ENCODE peak calls at places on chromosomes 4 and X, in four cellular contexts. H is 8988T; M is lower lobe of right lung; F is activated CD4-positive, alpha-beta T cell treated with anti-CD3 and anti-CD28 coated beads, Interleukin-2, amount 10 ng/mL, durations not matched to agents 7 days and 5 days. I is an unnamed sample.

GRCh38 chr4:26557164-26557563 is 26.7 kb upstream of the TBC1D19 start:
- DNase-seq in F (no peak), M (no peak), H (no peak), I (no peak)

GRCh38 chr4:18020145-18020670 is 1.3 kb downstream of the LCORL start:
- DNase-seq in H (no peak), F (peak), M (no peak), I (peak)

GRCh38 chr4:118888666-118889312 is at the start of gene SYNPO2:
- DNase-seq in F (peak), H (peak), M (peak), I (peak)

GRCh38 chr4:7630559-7631287 is 196.0 kb upstream of the PSAPL1 start:
- DNase-seq in F (no peak), H (peak), M (peak), I (no peak)

GRCh38 chrX:154051210-154051810 is 31.6 kb upstream of the IRAK1 start:
- DNase-seq in M (peak), H (no peak), F (peak), I (peak)

GRCh38 chr4:1216869-1217294 is 32.0 kb downstream of the CTBP1 start:
- DNase-seq in H (no peak), M (no peak), F (peak), I (peak)

GRCh38 chrX:135328421-135329005 is 19.2 kb downstream of the ETDC start:
- DNase-seq in F (no peak), M (no peak), H (no peak), I (no peak)

GRCh38 chr4:94635172-94635571 is 122.6 kb upstream of the BMPR1B start:
- DNase-seq in M (no peak), F (no peak), H (no peak), I (no peak)

GRCh38 chr4:15756361-15756861 is 21.7 kb upstream of the CD38 start:
- DNase-seq in F (peak), H (no peak), M (no peak), I (peak)